ENCODE peak calls at places on chromosomes 16 and 17, in five cellular contexts. N, C, A, U and E are unnamed samples.

GRCh38 chr17:45869676-45870341 is 24.5 kb upstream of the MAPT start:
- DNase-seq in N (peak; percentile 52), C (no peak), A (peak; percentile 23), U (no peak), E (no peak)

GRCh38 chr16:51994597-51994996 is 552.3 kb downstream of the TOX3 start:
- DNase-seq in N (peak; percentile 65), C (no peak), A (no peak), U (no peak), E (no peak)

GRCh38 chr17:75849304-75849695 is 5.1 kb upstream of the UNC13D start:
- DNase-seq in N (no peak), C (no peak), A (no peak), U (no peak), E (no peak)

GRCh38 chr16:86878290-86879160 is 300.2 kb downstream of the FOXL1 start:
- DNase-seq in N (no peak), C (no peak), A (no peak), U (no peak), E (no peak)

GRCh38 chr17:17022011-17022800 is 20.1 kb upstream of the MPRIP start:
- DNase-seq in N (no peak), C (peak; percentile 33), A (no peak), U (no peak), E (no peak)

GRCh38 chr17:35245196-35245486 is 2.3 kb downstream of the SLFN5 start:
- DNase-seq in N (peak; percentile 58), C (no peak), A (peak; percentile 76), U (no peak), E (no peak)

GRCh38 chr17:1150863-1151685 is 28.7 kb downstream of the ABR start:
- DNase-seq in N (no peak), C (no peak), A (no peak), U (no peak), E (no peak)

GRCh38 chr17:50423553-50424159 is 2.4 kb upstream of the ACSF2 start:
- DNase-seq in N (peak; percentile 75), C (no peak), A (peak; percentile 82), U (no peak), E (no peak)

GRCh38 chr16:88532434-88533241 is 37.6 kb upstream of the ZC3H18 start:
- DNase-seq in N (no peak), C (no peak), A (no peak), U (no peak), E (no peak)

GRCh38 chr17:67922503-67922902 is 73.8 kb downstream of the C17orf58 start:
- DNase-seq in N (no peak), C (no peak), A (no peak), U (no peak), E (no peak)

GRCh38 chr16:68417711-68418301 is 30.5 kb downstream of the SMPD3 start:
- DNase-seq in N (peak; percentile 44), C (no peak), A (no peak), U (no peak), E (no peak)

GRCh38 chr16:68995011-68995504 is 110.4 kb upstream of the HAS3 start:
- DNase-seq in N (peak; percentile 85), C (peak; percentile 56), A (peak; percentile 61), U (peak; percentile 31), E (no peak)

GRCh38 chr16:75241955-75242354 is 9.5 kb downstream of the BCAR1 start:
- DNase-seq in N (no peak), C (no peak), A (no peak), U (no peak), E (no peak)

GRCh38 chr16:11232852-11233726 is 22.9 kb downstream of the SOCS1 start:
- DNase-seq in N (no peak), C (peak; percentile 72), A (no peak), U (no peak), E (no peak)

GRCh38 chr17:59623151-59623550 is 3.5 kb downstream of the CLTC start:
- DNase-seq in N (no peak), C (no peak), A (no peak), U (no peak), E (no peak)
- H3K4me2 ChIP-seq in N (no peak overlapping the region), C (no peak overlapping the region), A (peak overlapping the region; percentile 63), U (no peak overlapping the region), E (no peak overlapping the region)

GRCh38 chr17:74443516-74444296 is 11.8 kb downstream of the GPRC5C start:
- DNase-seq in N (no peak), C (no peak), A (no peak), U (no peak), E (no peak)

GRCh38 chr17:74442670-74443515 is 11.0 kb downstream of the GPRC5C start:
- DNase-seq in N (peak; percentile 16), C (peak; percentile 69), A (no peak), U (no peak), E (no peak)

GRCh38 chr17:74442291-74442669 is 10.4 kb downstream of the GPRC5C start:
- DNase-seq in N (no peak), C (no peak), A (no peak), U (no peak), E (no peak)

GRCh38 chr17:74439691-74440567 is 8.0 kb downstream of the GPRC5C start:
- DNase-seq in N (no peak), C (no peak), A (no peak), U (no peak), E (no peak)

GRCh38 chr17:74441537-74441936 is 9.6 kb downstream of the GPRC5C start:
- DNase-seq in N (peak; percentile 45), C (no peak), A (no peak), U (no peak), E (no peak)
- H2BK12ac ChIP-seq in N (no peak overlapping the region), C (no peak overlapping the region), A (no peak overlapping the region), U (no peak overlapping the region), E (no peak overlapping the region)

DNA sequence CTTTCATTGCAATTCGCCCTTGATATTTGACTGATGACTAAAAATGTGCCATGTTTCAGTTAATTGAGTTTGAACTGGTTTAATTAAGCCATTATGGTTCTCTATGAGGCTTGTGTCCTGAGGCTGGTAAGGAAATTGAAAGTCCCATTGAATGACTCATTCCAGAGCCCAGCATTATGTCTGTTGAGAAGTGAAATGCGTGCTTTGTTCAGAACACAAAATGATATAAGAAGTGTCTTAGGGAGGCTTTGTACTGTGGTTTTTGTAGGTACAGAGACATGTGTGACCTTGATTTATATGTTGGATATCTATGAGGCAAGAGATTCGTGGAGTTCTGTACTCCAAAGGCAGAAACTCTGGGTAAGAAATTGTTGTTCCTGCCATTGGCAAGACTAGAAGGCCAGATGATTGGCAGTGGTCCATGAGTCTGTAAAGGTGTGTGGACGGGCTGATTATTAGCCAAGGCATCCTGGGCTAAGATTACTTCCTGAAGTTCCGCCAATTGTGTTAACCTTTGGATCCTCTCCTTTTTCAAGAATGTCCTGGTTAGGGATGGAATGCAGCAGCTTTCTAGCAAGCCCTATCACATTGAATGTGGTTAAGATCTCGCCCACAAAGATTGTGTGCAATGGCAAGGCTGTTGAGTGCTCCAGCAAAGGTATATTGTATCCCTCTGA is 103.7 kb downstream of the NPIPB5 start:
- DNase-seq in N (no peak), C (no peak), A (no peak), U (no peak), E (no peak)
- H3K4me2 ChIP-seq in N (no peak overlapping the region), C (no peak overlapping the region), A (no peak overlapping the region), U (no peak overlapping the region), E (no peak overlapping the region)

GRCh38 chr17:80599546-80600305 is 55.1 kb downstream of the RPTOR start:
- DNase-seq in N (no peak), C (no peak), A (peak; percentile 41), U (no peak), E (no peak)

GRCh38 chr17:80594666-80595269 is 50.1 kb downstream of the RPTOR start:
- DNase-seq in N (no peak), C (no peak), A (peak; percentile 11), U (no peak), E (no peak)

GRCh38 chr17:80600586-80600985 is 55.9 kb downstream of the RPTOR start:
- DNase-seq in N (no peak), C (no peak), A (no peak), U (no peak), E (no peak)

GRCh38 chr17:80598813-80599545 is 54.3 kb downstream of the RPTOR start:
- DNase-seq in N (no peak), C (no peak), A (no peak), U (no peak), E (no peak)

DNA sequence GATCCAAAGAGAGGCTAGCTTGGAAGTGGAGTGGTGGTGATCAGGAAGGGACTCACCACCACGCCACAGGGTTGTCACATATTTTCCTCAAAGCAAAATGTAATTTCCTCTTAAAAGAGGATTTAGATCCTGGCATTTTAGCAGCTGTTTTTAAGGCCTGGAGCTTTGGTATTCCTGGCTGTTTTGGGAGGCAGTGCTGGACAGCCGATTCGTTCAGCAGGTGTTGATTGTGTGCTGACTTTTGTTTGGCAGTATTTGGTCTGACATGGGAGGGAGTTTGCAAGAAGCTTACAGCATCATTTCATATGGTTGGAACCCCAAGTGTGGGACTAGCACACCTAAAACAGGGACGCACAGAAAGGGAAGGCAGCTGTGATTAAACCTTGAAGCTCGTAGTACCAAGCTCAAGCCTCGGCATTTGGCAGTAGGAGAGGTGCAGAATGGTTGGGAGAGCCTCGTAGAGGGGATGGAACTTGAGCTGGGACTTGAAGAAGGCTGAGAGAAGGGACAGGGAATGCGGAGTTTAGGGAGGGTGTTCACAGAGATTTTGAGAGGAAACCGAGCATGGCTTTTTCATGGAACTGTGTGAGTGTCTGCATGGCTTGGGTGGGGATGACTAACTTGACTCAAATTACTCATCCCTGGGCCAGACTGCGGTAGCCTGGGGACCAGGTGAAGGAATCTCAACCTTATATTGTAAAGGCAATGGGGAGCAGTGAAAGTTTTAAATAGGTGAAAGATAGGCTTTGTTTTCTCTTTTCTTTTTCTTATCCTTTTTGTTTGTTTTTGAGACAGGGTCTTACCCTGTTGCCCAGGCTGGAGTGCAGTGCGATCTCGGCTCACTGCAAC is 52.3 kb downstream of the RPTOR start:
- DNase-seq in N (no peak), C (no peak), A (no peak), U (no peak), E (no peak)
- H2BK12ac ChIP-seq in N (no peak overlapping the region), C (no peak overlapping the region), A (no peak overlapping the region), U (no peak overlapping the region), E (no peak overlapping the region)

GRCh38 chr16:23866628-23867027 is 30.8 kb downstream of the PRKCB start:
- DNase-seq in N (no peak), C (no peak), A (no peak), U (no peak), E (no peak)

GRCh38 chr16:23865853-23866252 is 30.1 kb downstream of the PRKCB start:
- DNase-seq in N (no peak), C (peak; percentile 71), A (no peak), U (peak; percentile 63), E (no peak)

GRCh38 chr16:23861874-23862273 is 26.1 kb downstream of the PRKCB start:
- DNase-seq in N (no peak), C (no peak), A (no peak), U (no peak), E (no peak)

GRCh38 chr16:23862556-23862955 is 26.8 kb downstream of the PRKCB start:
- DNase-seq in N (peak; percentile 51), C (no peak), A (no peak), U (no peak), E (no peak)

GRCh38 chr16:23863511-23864422 is 28.0 kb downstream of the PRKCB start:
- DNase-seq in N (no peak), C (no peak), A (no peak), U (no peak), E (no peak)
- H3K4me2 ChIP-seq in N (no peak overlapping the region), C (no peak overlapping the region), A (no peak overlapping the region), U (no peak overlapping the region), E (no peak overlapping the region)